ENCODE peak calls at places on chromosomes 13 and 19, in five cellular contexts. X is H9, M is tibial artery, A is foreskin keratinocyte, O is HL-60. T is an unnamed sample.

GRCh38 chr13:61410669-61411297 is 4.9 kb downstream of the PCDH20 start:
- DNase-seq in M (no peak), O (no peak), X (no peak), A (no peak), T (no peak)

GRCh38 chr19:39926170-39926755 is 8.2 kb downstream of the FCGBP start:
- DNase-seq in X (no peak), A (no peak), M (no peak), O (no peak), T (no peak)

GRCh38 chr19:38210458-38210987 is 13.5 kb downstream of the DPF1 start:
- DNase-seq in X (peak), O (no peak), A (no peak), M (no peak), T (peak)

GRCh38 chr13:93304868-93305613 is 78.4 kb downstream of the GPC6 start:
- DNase-seq in O (no peak), X (no peak), M (no peak), A (no peak), T (no peak)

GRCh38 chr13:35953537-35954206 is 177.5 kb downstream of the DCLK1 start:
- DNase-seq in O (peak), X (peak), A (no peak), M (peak), T (peak)

GRCh38 chr13:54433511-54434206 is 1405.0 kb downstream of the OLFM4 start:
- DNase-seq in M (no peak), X (no peak), A (no peak), O (no peak), T (no peak)

GRCh38 chr19:46015080-46015960 is 7.5 kb downstream of the PGLYRP1 start:
- DNase-seq in X (peak), O (no peak), M (peak), A (no peak), T (peak)

GRCh38 chr13:46778879-46779278 is 18.1 kb downstream of the ESD start:
- DNase-seq in M (no peak), X (no peak), O (no peak), A (no peak), T (no peak)

GRCh38 chr13:112103260-112103843 is 36.4 kb downstream of the SOX1 start:
- DNase-seq in O (no peak), M (no peak), A (no peak), X (no peak), T (no peak)

GRCh38 chr19:41327499-41328156 is 17.7 kb downstream of the CCDC97 start:
- DNase-seq in X (peak), A (peak), O (peak), M (peak), T (peak)

GRCh38 chr13:64075543-64076271 is 2660.1 kb upstream of the PCDH20 start:
- DNase-seq in A (no peak), O (no peak), M (no peak), X (no peak), T (no peak)

DNA sequence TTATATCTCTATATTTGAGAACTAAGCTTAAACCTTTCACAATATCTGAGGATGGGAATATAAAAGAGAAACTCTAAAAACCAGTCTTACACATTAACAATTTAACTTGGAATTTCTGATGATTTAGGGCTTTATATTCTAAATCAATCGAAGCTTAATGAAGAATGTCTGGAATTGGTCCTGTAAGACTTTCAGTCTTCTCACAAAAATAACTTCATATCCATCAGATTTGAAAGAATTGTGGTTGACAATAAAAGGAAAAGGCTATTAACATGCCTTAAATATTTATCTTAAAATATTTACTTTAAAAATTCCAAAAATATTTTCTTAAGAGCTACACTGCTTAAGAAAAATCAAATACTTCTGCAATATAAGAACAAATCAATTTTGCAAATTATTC is 27.3 kb downstream of the MYCBP2 start:
- DNase-seq in O (no peak), A (no peak), X (no peak), M (no peak), T (no peak)
- H3K27ac ChIP-seq in O (no peak), A (no peak), X (no peak), M (peak), T (no peak)

GRCh38 chr19:44874317-44874716 is 16.7 kb upstream of the TOMM40 start:
- DNase-seq in O (no peak), M (no peak), X (no peak), A (no peak), T (no peak)
- H3K27ac ChIP-seq in O (no peak), M (no peak), X (no peak), A (no peak), T (no peak)

GRCh38 chr19:14507704-14508246 is 10.4 kb downstream of the DNAJB1 start:
- DNase-seq in O (peak), M (no peak), X (no peak), A (no peak), T (no peak)
- H3K27ac ChIP-seq in O (peak), M (no peak), X (no peak), A (peak), T (no peak)

DNA sequence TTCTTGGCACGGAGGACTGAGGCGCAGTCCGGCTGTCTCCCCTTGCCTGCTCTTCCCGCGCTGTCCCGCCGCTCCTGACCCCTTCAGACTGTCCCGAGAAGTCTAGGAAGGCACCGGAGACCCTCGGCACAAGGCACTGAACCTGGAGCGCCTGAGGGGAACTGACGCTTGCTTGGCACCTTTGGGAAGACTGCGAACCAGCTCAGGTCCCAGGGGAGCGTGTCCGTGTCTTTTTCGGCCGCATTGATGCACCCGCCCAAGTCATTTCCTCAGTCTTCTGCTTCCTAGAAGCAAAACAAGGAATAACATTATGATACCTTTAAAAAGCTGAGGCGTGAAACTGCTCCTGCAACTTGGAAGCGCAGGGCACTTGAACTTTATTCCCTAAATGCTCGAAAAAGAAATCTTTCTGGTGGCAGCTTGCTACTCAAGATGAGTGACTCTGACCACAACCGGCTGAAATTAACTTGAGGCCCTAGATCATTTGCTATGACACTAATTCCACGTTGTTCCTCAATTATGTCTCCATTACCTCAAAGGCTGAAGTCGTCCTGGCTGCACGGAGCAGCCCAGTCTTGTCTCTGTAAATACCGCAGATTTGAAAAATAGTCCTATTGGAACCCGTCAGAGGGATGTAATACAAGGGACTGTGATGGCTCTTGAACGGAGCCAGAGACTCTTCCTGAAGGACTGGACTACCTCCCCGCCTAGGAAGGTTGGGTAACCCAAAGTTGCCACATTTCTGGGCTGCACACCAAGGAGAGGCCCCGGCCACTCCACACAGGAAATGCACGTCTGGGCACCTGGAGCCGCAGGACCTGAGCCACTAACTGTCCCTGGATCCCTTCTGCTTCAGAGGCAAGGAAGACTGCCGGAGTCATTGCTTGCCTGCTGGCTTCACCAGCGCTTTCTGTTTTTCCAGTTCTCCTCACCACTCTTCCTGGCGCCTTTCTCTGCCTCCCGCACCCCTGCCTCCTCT is 947 bp upstream of the FLT1 start:
- DNase-seq in M (no peak), O (peak), A (no peak), X (no peak), T (no peak)
- H3K27ac ChIP-seq in M (no peak), O (no peak), A (no peak), X (no peak), T (peak)

GRCh38 chr19:13060233-13060963 is 42.3 kb downstream of the LYL1 start:
- DNase-seq in A (no peak), M (no peak), O (no peak), X (no peak), T (peak)
- H3K27ac ChIP-seq in A (no peak), M (peak), O (no peak), X (no peak), T (peak)

GRCh38 chr19:2214253-2214652 is 21.9 kb downstream of the PLEKHJ1 start:
- DNase-seq in X (no peak), M (no peak), A (no peak), O (no peak), T (no peak)

GRCh38 chr19:2213799-2214198 is 22.3 kb downstream of the PLEKHJ1 start:
- DNase-seq in X (no peak), O (no peak), M (no peak), A (no peak), T (no peak)

GRCh38 chr19:2215281-2215751 is 20.8 kb downstream of the PLEKHJ1 start:
- DNase-seq in O (no peak), A (no peak), X (peak), M (no peak), T (no peak)

GRCh38 chr19:2210987-2211740 is 25.0 kb downstream of the PLEKHJ1 start:
- DNase-seq in X (no peak), A (no peak), M (no peak), O (no peak), T (no peak)

DNA sequence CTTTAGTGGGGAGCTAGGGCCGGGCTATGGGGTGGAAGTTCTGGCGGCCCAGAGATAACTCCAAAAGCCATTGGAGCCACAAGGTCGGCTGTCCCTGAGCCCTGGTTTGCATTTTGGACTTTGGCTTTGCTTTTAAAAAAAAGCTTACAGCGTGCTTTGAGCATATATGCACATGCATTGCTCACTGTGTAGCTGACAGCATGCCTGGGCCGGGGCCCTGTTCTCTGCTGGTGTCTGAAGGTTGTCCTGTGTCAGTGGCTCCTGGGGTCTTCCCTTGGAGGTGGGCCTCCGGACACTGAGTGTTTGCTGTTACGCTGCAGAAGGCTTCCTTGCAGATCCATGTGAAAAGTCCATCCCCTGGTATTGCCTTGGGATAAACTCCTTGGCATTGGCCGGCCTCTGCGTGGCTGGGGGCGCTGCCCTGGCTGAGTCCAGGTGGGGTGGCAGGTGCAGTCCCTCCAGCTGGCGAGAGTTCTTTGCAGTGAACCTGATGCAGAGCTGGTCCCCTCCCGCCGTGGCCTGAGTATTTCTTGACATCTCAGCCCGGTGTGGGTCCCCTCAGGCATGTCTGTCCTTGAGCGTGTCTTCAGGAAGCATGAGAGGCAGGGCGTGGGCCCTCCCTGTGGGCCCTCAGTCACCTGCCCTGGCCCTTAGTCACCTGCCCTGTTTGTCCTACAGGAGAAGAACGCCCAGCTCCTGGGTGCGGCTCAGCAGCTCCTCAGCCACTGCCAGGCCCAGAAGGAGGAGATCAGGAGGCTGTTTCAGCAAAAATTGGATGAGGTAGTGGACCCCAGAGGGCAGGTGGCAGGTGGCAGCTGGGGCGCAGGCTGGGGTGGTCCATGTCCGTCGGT is 23.0 kb downstream of the PLEKHJ1 start:
- DNase-seq in A (no peak), M (no peak), X (no peak), O (no peak), T (no peak)
- H3K27ac ChIP-seq in A (no peak), M (no peak), X (no peak), O (no peak), T (no peak)

T was measured in left ventricle myocardium inferior.